ENCODE peak calls at places on chromosomes 1 and 21, in nine cellular contexts. E is tibial artery, P is cardiac fibroblast, X is AG04450, Z is foreskin fibroblast, K is thoracic aorta, C is K562, L is skeletal muscle cell, T is heart left ventricle. O is an unnamed sample.

GRCh38 chr1:211352985-211353515 is 26.4 kb downstream of the TRAF5 start:
- DNase-seq in Z (no peak), C (peak), E (no peak), K (no peak), T (no peak), X (no peak), P (peak), L (no peak), O (no peak)

GRCh38 chr1:38344705-38345104 is 298.1 kb upstream of the POU3F1 start:
- DNase-seq in P (no peak), E (no peak), X (no peak), K (no peak), T (no peak), L (no peak), Z (no peak), C (no peak), O (no peak)

GRCh38 chr1:109815809-109816791 is 52.4 kb upstream of the EPS8L3 start:
- DNase-seq in P (no peak), X (no peak), E (peak), Z (no peak), T (no peak), L (no peak), C (peak), K (no peak), O (peak)

GRCh38 chr1:110765640-110766335 is 91.0 kb upstream of the KCNA3 start:
- DNase-seq in E (no peak), Z (peak), L (peak), K (no peak), T (peak), X (peak), P (peak), C (peak), O (no peak)

GRCh38 chr21:34100789-34101188 is 27.4 kb downstream of the MRPS6 start:
- DNase-seq in X (no peak), E (no peak), P (peak), Z (no peak), T (no peak), K (no peak), L (no peak), C (no peak), O (no peak)

GRCh38 chr1:222931018-222931417 is 116.2 kb downstream of the DISP1 start:
- DNase-seq in C (no peak), X (no peak), E (no peak), K (no peak), Z (no peak), P (no peak), L (no peak), T (no peak), O (no peak)

GRCh38 chr1:78549366-78549765 is 58.6 kb downstream of the PTGFR start:
- DNase-seq in K (no peak), Z (no peak), P (no peak), E (no peak), T (no peak), X (no peak), L (no peak), C (no peak), O (no peak)

GRCh38 chr1:28392027-28392652 is 22.6 kb downstream of the PHACTR4 start:
- DNase-seq in K (no peak), T (no peak), X (peak), E (no peak), P (peak), L (peak), C (no peak), Z (peak), O (no peak)

GRCh38 chr1:247373721-247374141 is 42.1 kb upstream of the ZNF496 start:
- DNase-seq in Z (no peak), E (peak), K (no peak), P (peak), X (no peak), T (peak), C (peak), L (no peak), O (peak)

GRCh38 chr1:94281361-94282142 is 44.2 kb upstream of the ARHGAP29 start:
- DNase-seq in X (no peak), K (no peak), C (no peak), Z (no peak), L (no peak), P (peak), T (no peak), E (no peak), O (no peak)

GRCh38 chr1:113255728-113256347 is 134.5 kb upstream of the MAGI3 start:
- DNase-seq in X (no peak), K (no peak), Z (no peak), C (no peak), L (no peak), P (no peak), E (no peak), T (no peak), O (no peak)

GRCh38 chr1:63051886-63052285 is 268.0 kb downstream of the ATG4C start:
- DNase-seq in P (no peak), L (no peak), C (no peak), K (no peak), E (no peak), Z (no peak), X (no peak), T (no peak), O (no peak)

GRCh38 chr1:245091171-245091621 is 63.6 kb upstream of the KIF26B start:
- DNase-seq in E (no peak), Z (no peak), T (no peak), X (no peak), L (no peak), P (peak), K (no peak), C (no peak), O (no peak)

GRCh38 chr1:152408664-152409063 is 5.4 kb downstream of the CRNN start:
- DNase-seq in E (no peak), X (no peak), L (no peak), C (no peak), Z (no peak), K (no peak), T (no peak), P (no peak), O (no peak)

GRCh38 chr1:38941527-38942019 is at the start of gene RHBDL2:
- DNase-seq in T (peak), E (peak), Z (no peak), X (no peak), K (no peak), C (no peak), P (peak), L (no peak), O (no peak)

GRCh38 chr1:231600461-231600976 is 26.1 kb upstream of the DISC1 start:
- DNase-seq in X (peak), E (no peak), T (no peak), P (peak), C (no peak), Z (peak), K (no peak), L (no peak), O (no peak)

GRCh38 chr1:8015809-8016165 is 10.3 kb downstream of the ERRFI1 start:
- DNase-seq in L (no peak), C (no peak), P (peak), E (peak), X (no peak), Z (no peak), T (no peak), K (no peak), O (no peak)

GRCh38 chr1:48610628-48611542 is 138.9 kb upstream of the SPATA6 start:
- DNase-seq in K (no peak), C (no peak), L (no peak), Z (no peak), P (no peak), E (no peak), T (peak), X (no peak), O (no peak)

GRCh38 chr1:86504895-86505625 is 36.3 kb downstream of the CLCA1 start:
- DNase-seq in L (no peak), X (no peak), T (no peak), P (no peak), Z (peak), K (no peak), E (no peak), C (no peak), O (no peak)

GRCh38 chr1:8517579-8518489 is 199.9 kb downstream of the SLC45A1 start:
- DNase-seq in C (peak), T (no peak), X (no peak), K (no peak), E (no peak), P (peak), Z (no peak), L (no peak), O (no peak)

GRCh38 chr21:25717491-25718139 is 17.1 kb downstream of the ATP5PF start:
- DNase-seq in T (no peak), X (no peak), L (no peak), P (peak), E (no peak), K (no peak), Z (peak), C (peak), O (no peak)

GRCh38 chr1:52904590-52905375 is 16.8 kb downstream of the ECHDC2 start:
- DNase-seq in L (no peak), T (peak), X (no peak), E (no peak), Z (no peak), P (peak), K (no peak), C (peak), O (no peak)

GRCh38 chr1:4603317-4604110 is 50.9 kb upstream of the AJAP1 start:
- DNase-seq in E (no peak), Z (no peak), T (no peak), C (no peak), K (no peak), X (no peak), L (no peak), P (no peak), O (no peak)

GRCh38 chr1:174938306-174939000 is 61.3 kb upstream of the CACYBP start:
- DNase-seq in E (peak), P (no peak), L (no peak), Z (no peak), T (no peak), X (no peak), C (no peak), K (no peak), O (no peak)

GRCh38 chr1:22224091-22224490 is 81.2 kb upstream of the WNT4 start:
- DNase-seq in T (no peak), C (no peak), E (no peak), K (no peak), X (no peak), L (no peak), Z (no peak), P (no peak), O (no peak)

GRCh38 chr1:20640183-20640597 is 6.9 kb downstream of the PINK1 start:
- DNase-seq in T (peak), E (peak), K (no peak), Z (no peak), L (peak), C (peak), X (no peak), P (peak), O (no peak)

GRCh38 chr21:44090332-44090731 is 16.9 kb upstream of the PWP2 start:
- DNase-seq in X (no peak), T (peak), P (no peak), K (no peak), Z (no peak), E (no peak), C (no peak), L (no peak), O (peak)

GRCh38 chr21:15277498-15277897 is 212.7 kb upstream of the NRIP1 start:
- DNase-seq in X (no peak), L (no peak), E (no peak), K (no peak), Z (no peak), T (no peak), C (no peak), P (no peak), O (no peak)

GRCh38 chr1:171142081-171142450 is 43.0 kb upstream of the FMO2 start:
- DNase-seq in X (peak), T (peak), K (no peak), Z (peak), P (peak), L (peak), C (no peak), E (peak), O (peak)

GRCh38 chr1:93362237-93362636 is 16.5 kb downstream of the DR1 start:
- DNase-seq in E (no peak), Z (no peak), X (no peak), C (no peak), L (no peak), T (no peak), K (no peak), P (no peak), O (no peak)

GRCh38 chr1:10212476-10212875 is 2.1 kb downstream of the KIF1B start:
- DNase-seq in T (no peak), E (no peak), C (no peak), Z (no peak), P (no peak), X (no peak), L (no peak), K (no peak), O (no peak)
- H3K4me3 ChIP-seq in T (peak), E (peak), C (no peak), Z (peak), P (peak), X (peak), L (peak), K (peak), O (peak)

GRCh38 chr1:61953790-61954150 is 211.5 kb downstream of the PATJ start:
- DNase-seq in P (no peak), Z (no peak), C (no peak), E (no peak), L (no peak), X (no peak), K (no peak), T (no peak), O (no peak)
- H3K4me3 ChIP-seq in P (no peak), Z (no peak), C (no peak), E (no peak), L (no peak), X (no peak), K (no peak), T (peak), O (no peak)

GRCh38 chr1:6172549-6172948 is 7.6 kb downstream of the CHD5 start:
- DNase-seq in X (no peak), K (no peak), E (no peak), P (no peak), Z (no peak), L (no peak), C (no peak), T (no peak), O (no peak)

GRCh38 chr1:6170116-6170741 is 9.9 kb downstream of the CHD5 start:
- DNase-seq in P (no peak), X (no peak), Z (no peak), E (no peak), L (no peak), C (no peak), K (no peak), T (no peak), O (no peak)

GRCh38 chr1:6168947-6169586 is 11.1 kb downstream of the CHD5 start:
- DNase-seq in E (no peak), T (no peak), P (no peak), L (no peak), K (no peak), C (no peak), Z (no peak), X (no peak), O (no peak)

GRCh38 chr1:6171546-6172124 is 8.5 kb downstream of the CHD5 start:
- DNase-seq in X (no peak), T (no peak), Z (no peak), E (no peak), L (no peak), P (peak), K (no peak), C (peak), O (no peak)

GRCh38 chr1:6170742-6171201 is 9.3 kb downstream of the CHD5 start:
- DNase-seq in X (no peak), K (no peak), P (no peak), T (no peak), L (no peak), E (no peak), C (no peak), Z (no peak), O (no peak)
- H3K4me3 ChIP-seq in X (no peak), K (no peak), P (no peak), T (no peak), L (no peak), E (no peak), C (no peak), Z (no peak), O (no peak)

DNA sequence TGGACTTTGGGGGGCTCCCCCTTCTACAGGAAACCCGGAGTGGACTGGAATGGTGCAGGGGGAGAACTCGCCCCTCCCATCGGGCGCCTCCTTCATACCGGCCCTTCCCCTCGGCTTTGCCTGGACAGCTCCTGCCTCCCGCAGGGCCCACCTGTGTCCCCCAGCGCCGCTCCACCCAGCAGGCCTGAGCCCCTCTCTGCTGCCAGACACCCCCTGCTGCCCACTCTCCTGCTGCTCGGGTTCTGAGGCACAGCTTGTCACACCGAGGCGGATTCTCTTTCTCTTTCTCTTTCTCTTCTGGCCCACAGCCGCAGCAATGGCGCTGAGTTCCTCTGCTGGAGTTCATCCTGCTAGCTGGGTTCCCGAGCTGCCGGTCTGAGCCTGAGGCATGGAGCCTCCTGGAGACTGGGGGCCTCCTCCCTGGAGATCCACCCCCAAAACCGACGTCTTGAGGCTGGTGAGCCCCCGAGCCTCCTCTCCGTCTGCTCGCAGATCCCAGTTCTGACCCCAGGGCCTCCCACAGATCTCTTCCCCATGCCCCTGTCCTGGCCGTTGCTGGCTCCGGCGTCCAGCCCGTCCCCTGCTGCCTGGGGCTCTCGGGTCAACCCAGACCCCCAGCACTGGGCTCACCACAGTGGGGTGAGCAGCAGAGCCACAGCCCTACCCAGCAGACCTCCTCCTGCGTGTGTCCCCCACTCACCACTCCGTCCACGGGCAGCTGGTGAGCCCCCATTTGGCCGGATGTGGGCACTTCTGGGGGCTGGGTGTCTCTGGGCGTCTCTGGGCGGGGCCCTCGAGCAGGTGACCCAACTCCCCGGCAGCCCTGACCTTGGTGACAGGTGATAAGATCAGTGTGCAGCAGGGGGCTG is at the start of gene TNFRSF14:
- DNase-seq in T (peak), L (no peak), C (peak), Z (peak), P (peak), X (no peak), K (no peak), E (peak), O (no peak)
- H3K4me3 ChIP-seq in T (peak), L (peak), C (peak), Z (peak), P (peak), X (peak), K (peak), E (peak), O (peak)